ENCODE peak calls at places on chromosomes 1 and 21, in four cellular contexts. F is HepG2, A is K562, D is A549. P is an unnamed sample.

GRCh38 chr1:40182956-40183710 is 21.9 kb downstream of the RLF start:
- DNase-seq in D (peak), A (peak), F (peak), P (no peak)

GRCh38 chr1:12294076-12294475 is 64.2 kb downstream of the VPS13D start:
- DNase-seq in D (no peak), F (no peak), A (no peak), P (no peak)

GRCh38 chr1:154410185-154410827 is 5.2 kb downstream of the IL6R start:
- DNase-seq in D (no peak), F (no peak), A (no peak), P (no peak)

GRCh38 chr1:42646056-42646455 is 12.2 kb upstream of the PPIH start:
- DNase-seq in A (no peak), F (no peak), D (no peak), P (no peak)

GRCh38 chr21:15134711-15135110 is 69.9 kb upstream of the NRIP1 start:
- DNase-seq in A (peak), F (no peak), D (no peak), P (no peak)

GRCh38 chr1:46302091-46303037 is 1.1 kb downstream of the LRRC41 start:
- DNase-seq in A (peak), D (peak), F (peak), P (peak)

GRCh38 chr1:151282883-151283725 is 1.0 kb downstream of the ZNF687 start:
- DNase-seq in D (no peak), A (peak), F (peak), P (peak)

GRCh38 chr1:109864960-109865611 is 45.6 kb upstream of the CSF1 start:
- DNase-seq in D (no peak), F (no peak), A (no peak), P (no peak)

GRCh38 chr1:9842781-9843575 is 19.2 kb upstream of the CLSTN1 start:
- DNase-seq in F (no peak), D (no peak), A (no peak), P (no peak)

GRCh38 chr1:154206212-154206611 is at the start of gene CFAP141:
- DNase-seq in D (peak), F (no peak), A (peak), P (no peak)

GRCh38 chr1:235838021-235838420 is 28.7 kb downstream of the LYST start:
- DNase-seq in F (no peak), D (no peak), A (no peak), P (no peak)

GRCh38 chr1:10521537-10522157 is 46.9 kb downstream of the PEX14 start:
- DNase-seq in F (no peak), D (no peak), A (no peak), P (no peak)

GRCh38 chr1:21534674-21535378 is 25.6 kb downstream of the ALPL start:
- DNase-seq in F (peak), A (peak), D (peak), P (peak)

GRCh38 chr1:172178846-172179245 is 241.6 kb upstream of the C1orf105 start:
- DNase-seq in A (no peak), D (no peak), F (no peak), P (no peak)

GRCh38 chr1:179082308-179083030 is 599 bp downstream of the TOR3A start:
- DNase-seq in A (peak), D (peak), F (peak), P (peak)

GRCh38 chr1:161954466-161954865 is 69.2 kb downstream of the OLFML2B start:
- DNase-seq in D (no peak), A (no peak), F (no peak), P (no peak)

GRCh38 chr1:206684478-206685255 is at the start of gene MAPKAPK2:
- DNase-seq in A (peak), D (peak), F (no peak), P (peak)

GRCh38 chr1:228478912-228479665 is 8.1 kb upstream of the RNF187 start:
- DNase-seq in F (no peak), A (peak), D (no peak), P (peak)

GRCh38 chr1:68339505-68339904 is 107.2 kb upstream of the WLS start:
- DNase-seq in F (no peak), D (no peak), A (no peak), P (no peak)

GRCh38 chr21:38377165-38378093 is 120.6 kb downstream of the KCNJ15 start:
- DNase-seq in F (no peak), A (no peak), D (no peak), P (no peak)

GRCh38 chr1:112743174-112744018 is 28.3 kb upstream of the PPM1J start:
- DNase-seq in A (no peak), D (no peak), F (no peak), P (peak)

GRCh38 chr1:154141240-154141639 is 13.6 kb downstream of the NUP210L start:
- DNase-seq in A (no peak), F (no peak), D (no peak), P (no peak)

GRCh38 chr1:108661030-108661609 is at the start of gene HENMT1:
- DNase-seq in F (no peak), D (peak), A (no peak), P (peak)

GRCh38 chr1:20705356-20705755 is 12.5 kb downstream of the KIF17 start:
- DNase-seq in F (no peak), D (no peak), A (peak), P (no peak)

GRCh38 chr1:190619724-190620123 is 142.1 kb upstream of the BRINP3 start:
- DNase-seq in F (no peak), D (no peak), A (no peak), P (no peak)

GRCh38 chr1:201264554-201264953 is 18.8 kb upstream of the PKP1 start:
- DNase-seq in D (no peak), A (no peak), F (no peak), P (no peak)

GRCh38 chr1:77279929-77280328 is 1.9 kb upstream of the AK5 start:
- DNase-seq in A (no peak), D (no peak), F (no peak), P (no peak)

GRCh38 chr1:228063251-228064191 is 19.0 kb upstream of the ARF1 start:
- DNase-seq in F (no peak), A (no peak), D (no peak), P (no peak)

GRCh38 chr1:55898191-55898590 is 681.2 kb downstream of the PLPP3 start:
- DNase-seq in A (no peak), D (peak), F (peak), P (no peak)

GRCh38 chr1:236280438-236281285 is 1.1 kb downstream of the ERO1B start:
- DNase-seq in A (peak), F (no peak), D (no peak), P (no peak)

GRCh38 chr1:98468111-98468717 is 193.3 kb upstream of the SNX7 start:
- DNase-seq in D (peak), F (peak), A (no peak), P (no peak)

GRCh38 chr21:43867332-43867703 is 2.3 kb downstream of the AGPAT3 start:
- DNase-seq in A (no peak), D (no peak), F (no peak), P (no peak)

GRCh38 chr1:7384679-7385078 is 386.4 kb upstream of the VAMP3 start:
- DNase-seq in A (no peak), F (no peak), D (no peak), P (no peak)
- TF ChIP-seq HMGXB4 in A (no peak), F (no peak), D (no peak), P (no peak)

GRCh38 chr1:156646738-156647211 is 4.9 kb downstream of the BCAN start:
- DNase-seq in F (no peak), A (no peak), D (no peak), P (no peak)
- TF ChIP-seq HMGXB4 in F (no peak), A (no peak), D (no peak), P (no peak)

GRCh38 chr1:165143437-165144065 is 213.0 kb downstream of the LMX1A start:
- DNase-seq in D (no peak), F (peak), A (peak), P (peak)

GRCh38 chr1:165147799-165148198 is 208.7 kb downstream of the LMX1A start:
- DNase-seq in F (no peak), D (no peak), A (no peak), P (no peak)

GRCh38 chr1:165138960-165139359 is 217.6 kb downstream of the LMX1A start:
- DNase-seq in D (no peak), A (no peak), F (no peak), P (no peak)

DNA sequence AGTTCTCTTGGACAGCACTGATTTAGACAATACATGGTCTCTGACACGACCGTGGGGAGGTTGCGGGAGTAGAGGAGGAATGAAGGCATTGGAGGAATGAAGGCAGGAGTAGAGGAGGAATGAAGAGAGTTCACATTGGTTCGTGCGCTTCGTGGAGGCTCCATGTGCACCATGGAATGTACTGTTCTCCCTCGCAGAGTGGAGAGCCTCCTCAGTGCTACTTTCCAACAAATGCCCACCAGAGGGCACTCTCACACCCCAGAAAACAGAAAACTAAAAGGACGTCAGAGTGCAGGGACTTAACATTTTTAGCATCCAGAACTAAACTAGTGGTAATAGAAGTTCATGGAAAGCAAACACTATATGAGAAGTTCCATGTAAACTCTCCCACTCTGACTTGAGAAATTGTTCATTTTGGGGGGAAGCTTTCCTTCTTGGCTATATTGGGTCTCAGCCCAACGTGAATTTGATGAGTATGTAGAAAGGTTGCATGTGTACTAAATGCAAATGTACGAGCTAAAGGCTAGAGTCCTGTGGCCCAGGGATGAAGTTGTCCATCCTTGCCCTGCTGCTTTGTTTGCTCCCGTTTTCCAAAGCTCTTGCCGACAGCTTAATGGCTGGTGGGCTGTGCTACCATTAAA is 211.6 kb downstream of the LMX1A start:
- DNase-seq in D (peak), F (peak), A (peak), P (peak)
- TF ChIP-seq HMGXB4 in D (no peak), F (no peak), A (no peak), P (no peak)

DNA sequence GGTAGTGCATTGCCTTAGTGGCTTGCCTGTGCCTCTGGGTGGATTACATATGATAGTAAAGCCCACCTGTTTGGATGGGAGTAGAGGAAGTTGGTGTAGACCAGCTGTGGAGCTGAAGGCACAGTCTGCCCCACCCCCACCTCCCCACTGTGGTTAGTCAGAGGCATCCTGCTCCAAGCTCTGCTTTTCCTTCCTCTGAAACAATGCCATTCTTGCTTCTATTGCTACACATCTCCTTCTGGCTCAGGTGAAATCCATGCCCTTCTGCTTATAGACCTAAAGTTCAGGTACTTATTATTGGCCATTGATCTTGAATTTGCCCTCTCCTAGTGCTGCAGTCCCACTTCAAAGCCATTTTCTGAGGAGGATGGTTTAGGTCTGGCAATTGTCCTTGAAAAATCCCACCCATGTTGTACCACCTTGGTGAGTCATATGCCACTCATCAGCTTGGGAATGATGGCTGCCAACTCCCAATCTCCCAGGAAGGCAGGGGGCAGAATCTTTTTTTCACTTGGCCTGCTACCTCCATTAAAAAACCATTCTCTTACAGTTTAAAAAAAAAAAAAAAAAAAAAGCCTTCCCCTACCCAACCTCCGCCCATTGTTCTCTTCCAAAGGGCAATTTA is 6.7 kb upstream of the TXLNA start:
- DNase-seq in D (no peak), A (no peak), F (no peak), P (no peak)
- TF ChIP-seq HMGXB4 in D (no peak), A (no peak), F (no peak), P (no peak)

GRCh38 chr1:16321176-16321867 is 31.0 kb downstream of the FBXO42 start:
- DNase-seq in F (peak), D (no peak), A (no peak), P (no peak)

GRCh38 chr1:16324456-16324890 is 27.8 kb downstream of the FBXO42 start:
- DNase-seq in D (no peak), A (peak), F (no peak), P (no peak)

GRCh38 chr1:16326833-16327404 is 25.4 kb downstream of the FBXO42 start:
- DNase-seq in F (no peak), A (no peak), D (no peak), P (no peak)
- TF ChIP-seq HMGXB4 in F (no peak), A (no peak), D (no peak), P (no peak)

DNA sequence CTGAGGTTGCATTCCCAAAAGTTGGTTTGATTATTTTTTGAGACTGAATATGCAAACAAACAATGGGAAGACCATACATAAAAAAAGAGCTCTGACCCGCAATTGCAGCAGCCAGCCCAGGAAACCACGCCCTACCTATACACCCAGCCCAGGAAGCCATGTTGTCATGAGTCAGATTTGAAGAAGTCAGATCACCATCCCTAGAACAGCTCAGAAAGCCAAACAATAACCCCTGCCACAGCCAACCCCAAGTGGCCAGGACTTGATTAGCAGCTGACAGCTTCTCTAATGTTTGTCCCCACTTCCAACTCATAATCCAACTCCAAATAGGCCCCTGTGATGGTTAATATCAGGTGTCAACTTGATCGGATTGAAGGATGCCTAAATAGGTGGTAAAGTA is 621.9 kb downstream of the NPHP4 start:
- DNase-seq in F (no peak), D (no peak), A (no peak), P (no peak)
- TF ChIP-seq HMGXB4 in F (no peak), D (no peak), A (no peak), P (no peak)

DNA sequence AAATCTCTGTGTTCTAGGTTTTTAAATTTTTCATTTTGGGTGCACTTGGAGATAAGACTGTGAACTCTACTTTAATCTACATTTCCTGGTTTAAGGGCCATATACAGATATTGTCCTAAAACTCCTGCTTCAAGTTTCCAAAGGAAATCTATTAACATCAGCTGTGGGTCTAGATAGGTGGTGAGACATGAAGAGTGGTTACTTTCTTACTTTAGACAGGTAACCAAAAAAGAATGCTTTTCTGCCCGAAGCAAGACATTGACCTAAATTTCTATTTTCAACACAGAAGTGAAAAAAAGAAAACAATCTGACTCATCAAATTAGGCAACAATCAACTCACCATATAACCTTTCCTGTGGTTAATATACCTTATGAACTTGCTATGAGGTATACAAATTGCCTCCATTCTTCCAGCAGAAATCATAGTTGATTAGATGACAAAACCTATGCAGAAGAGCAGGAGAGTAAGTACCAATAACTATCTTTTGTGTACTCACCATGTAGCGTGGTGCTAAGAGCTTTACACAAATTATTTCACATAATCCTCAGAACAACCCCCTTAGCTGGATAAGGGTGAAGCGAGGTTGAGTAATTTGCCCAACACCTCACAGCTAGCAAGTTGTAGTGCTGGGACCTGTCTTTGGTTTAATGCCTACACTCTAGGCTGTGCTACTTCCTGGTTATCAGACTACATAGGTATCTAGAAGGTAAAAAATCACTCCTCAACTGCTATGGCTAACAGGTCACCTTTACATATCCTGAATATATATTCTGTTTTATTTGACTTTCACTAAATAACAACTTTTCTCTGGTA is 23.4 kb upstream of the PTPN14 start:
- DNase-seq in A (no peak), D (no peak), F (no peak), P (no peak)
- TF ChIP-seq HMGXB4 in A (no peak), D (no peak), F (no peak), P (no peak)